ENCODE peak calls at places on chromosomes 7 and 10, in six cellular contexts. S is transverse colon, O is mesendoderm, V is adipocyte, G is HCT116, D is lung. F is an unnamed sample. For H3K4me1, the result is how much of the 10 kb centered on the place peaks cover.

GRCh38 chr7:103343758-103344452 is 662 bp downstream of the DNAJC2 start:
- DNase-seq in O (peak), G (no peak), D (no peak), V (peak), S (peak), F (peak)

GRCh38 chr10:101241840-101242707 is 12.8 kb upstream of the LBX1 start:
- DNase-seq in S (no peak), O (no peak), G (no peak), V (no peak), D (peak), F (no peak)

GRCh38 chr10:133375357-133376115 is 2.4 kb upstream of the ECHS1 start:
- DNase-seq in O (peak), G (no peak), S (no peak), D (no peak), V (no peak), F (no peak)

GRCh38 chr10:85667638-85668233 is 698.9 kb downstream of the GRID1 start:
- DNase-seq in V (no peak), G (no peak), D (no peak), O (peak), S (no peak), F (no peak)

GRCh38 chr10:132915411-132915810 is 27.0 kb downstream of the CFAP46 start:
- DNase-seq in D (no peak), O (no peak), G (no peak), S (peak), V (no peak), F (no peak)

GRCh38 chr7:154967581-154967980 is 35.3 kb downstream of the PAXIP1 start:
- DNase-seq in D (no peak), O (no peak), S (no peak), V (no peak), G (no peak), F (no peak)

GRCh38 chr10:130801784-130802183 is 509.7 kb downstream of the TCERG1L start:
- DNase-seq in G (no peak), S (no peak), V (no peak), D (no peak), O (no peak), F (no peak)

GRCh38 chr10:29657719-29658274 is 23.0 kb upstream of the SVIL start:
- DNase-seq in V (no peak), G (no peak), S (no peak), D (no peak), O (no peak), F (no peak)

GRCh38 chr10:31524458-31524857 is 205.4 kb downstream of the ZEB1 start:
- DNase-seq in D (no peak), S (no peak), V (no peak), G (no peak), O (no peak), F (no peak)

GRCh38 chr10:107915277-107915634 is 750.8 kb upstream of the SORCS1 start:
- DNase-seq in V (peak), D (no peak), O (peak), G (no peak), S (no peak), F (no peak)

GRCh38 chr10:107918171-107918570 is 753.7 kb upstream of the SORCS1 start:
- DNase-seq in G (no peak), V (no peak), O (no peak), S (no peak), D (no peak), F (no peak)

GRCh38 chr10:107914450-107915276 is 750.2 kb upstream of the SORCS1 start:
- DNase-seq in O (peak), S (peak), D (no peak), G (no peak), V (peak), F (no peak)

GRCh38 chr10:107913317-107914294 is 749.1 kb upstream of the SORCS1 start:
- DNase-seq in V (no peak), G (no peak), O (peak), D (no peak), S (no peak), F (no peak)
- H3K4me1 ChIP-seq in V (under half), G (under half), O (under half), D (under half), S (under half), F (under half)

GRCh38 chr10:69807122-69807521 is 5.4 kb downstream of the COL13A1 start:
- DNase-seq in V (peak), S (no peak), G (peak), O (no peak), D (no peak), F (no peak)

GRCh38 chr10:69806266-69806665 is 4.6 kb downstream of the COL13A1 start:
- DNase-seq in D (no peak), G (no peak), S (no peak), O (no peak), V (no peak), F (no peak)

GRCh38 chr10:69810097-69810496 is 8.4 kb downstream of the COL13A1 start:
- DNase-seq in O (no peak), V (no peak), D (no peak), S (no peak), G (no peak), F (no peak)

GRCh38 chr10:69809318-69809717 is 7.6 kb downstream of the COL13A1 start:
- DNase-seq in V (no peak), S (no peak), O (no peak), G (no peak), D (no peak), F (no peak)

GRCh38 chr10:69807696-69808095 is 6.0 kb downstream of the COL13A1 start:
- DNase-seq in O (peak), D (no peak), G (peak), V (no peak), S (no peak), F (no peak)
- H3K4me1 ChIP-seq in O (under half), D (under half), G (under half), V (under half), S (under half), F (under half)

DNA sequence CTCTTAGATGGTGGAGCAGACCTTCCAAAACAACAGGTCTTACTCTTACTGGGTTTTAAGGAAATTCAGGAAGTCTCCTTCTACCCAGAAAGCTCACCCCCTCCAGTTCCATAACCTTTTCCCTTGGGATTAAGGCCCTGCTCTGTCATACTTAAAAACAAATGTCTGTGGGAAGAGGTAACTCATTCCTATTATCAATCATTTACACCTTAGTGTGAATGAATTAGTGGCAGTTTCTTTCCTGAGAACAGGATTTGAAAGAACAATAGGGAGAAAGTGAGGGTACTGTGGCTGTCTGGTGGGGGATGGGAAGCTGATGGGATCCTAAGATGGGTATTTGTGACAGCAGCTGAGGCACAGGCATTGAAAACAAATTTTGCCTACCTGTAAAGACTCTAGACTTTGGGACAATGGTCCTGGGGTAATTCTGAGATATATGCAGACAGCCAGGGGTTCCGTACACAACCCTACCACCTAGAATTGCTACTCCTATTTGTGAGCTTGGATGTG is 22.2 kb upstream of the PDLIM1 start:
- DNase-seq in G (no peak), V (no peak), S (no peak), D (no peak), O (peak), F (no peak)
- H3K4me1 ChIP-seq in G (under half), V (under half), S (under half), D (under half), O (under half), F (under half)

DNA sequence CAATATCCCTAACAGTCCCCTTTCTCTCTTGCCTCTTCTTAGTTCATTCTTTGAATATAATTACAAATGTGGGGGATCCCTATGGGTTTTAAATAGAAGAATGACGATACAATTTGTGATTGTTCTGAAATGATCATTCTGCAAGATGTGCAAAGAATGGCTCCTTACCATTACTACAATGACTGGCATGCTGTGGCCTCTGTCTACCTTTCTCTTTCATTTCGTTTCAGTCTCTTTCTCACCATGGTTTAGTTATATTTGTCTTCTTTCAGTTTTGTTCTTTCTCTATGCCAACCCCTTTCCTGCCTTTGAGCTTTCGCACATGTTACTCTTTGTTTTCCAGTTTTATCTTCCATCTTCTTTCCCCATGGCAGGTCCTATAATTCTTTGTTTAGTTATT is 176.5 kb downstream of the SUGCT start:
- DNase-seq in G (no peak), O (no peak), V (no peak), D (no peak), S (no peak), F (no peak)
- H3K4me1 ChIP-seq in G (under half), O (under half), V (under half), D (under half), S (under half), F (under half)

DNA sequence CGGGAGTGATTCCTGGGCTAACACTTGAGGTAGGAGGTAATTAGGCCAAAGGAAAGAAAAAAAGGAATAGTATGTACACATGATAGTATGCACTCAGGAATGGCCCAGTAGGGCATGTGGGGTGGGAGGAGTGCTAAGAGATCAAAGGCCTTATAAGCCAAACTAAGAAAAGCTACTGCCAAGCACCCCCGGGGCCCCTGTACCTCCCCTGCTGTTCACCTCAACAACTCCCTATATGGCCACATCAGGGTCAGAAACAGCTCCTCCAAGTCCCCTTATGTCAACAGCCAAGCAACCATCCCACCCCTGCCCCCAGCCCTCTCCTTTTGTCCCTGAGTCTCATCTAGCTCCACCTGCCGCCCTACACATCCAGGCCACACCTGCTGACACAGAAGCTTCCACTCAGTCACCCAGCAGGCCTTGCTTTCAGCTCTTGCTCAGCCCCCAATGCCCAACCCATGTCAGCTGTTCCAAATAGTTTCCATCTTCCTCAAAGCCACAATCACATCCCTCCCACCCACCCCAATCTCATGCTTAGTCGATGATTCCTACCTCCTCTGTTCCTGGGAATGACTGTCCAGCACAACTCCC is 80.2 kb downstream of the SORBS1 start:
- DNase-seq in D (no peak), G (no peak), V (no peak), S (no peak), O (peak), F (no peak)
- H3K4me1 ChIP-seq in D (under half), G (under half), V (under half), S (half or more), O (under half), F (under half)

GRCh38 chr10:97333601-97334369 is 744 bp downstream of the FRAT2 start:
- DNase-seq in O (peak), S (peak), G (no peak), V (peak), D (no peak), F (peak)
- H3K4me1 ChIP-seq in O (under half), S (under half), G (under half), V (under half), D (under half), F (under half)

GRCh38 chr10:71245420-71246325 is 33.3 kb downstream of the UNC5B start:
- DNase-seq in G (no peak), V (peak), D (no peak), O (no peak), S (no peak), F (no peak)
- H3K4me1 ChIP-seq in G (half or more), V (under half), D (under half), O (under half), S (half or more), F (under half)

GRCh38 chr7:134750083-134751062 is 29.1 kb upstream of the CALD1 start:
- DNase-seq in D (peak), S (peak), G (peak), O (peak), V (peak), F (peak)
- H3K4me1 ChIP-seq in D (under half), S (under half), G (under half), O (under half), V (under half), F (under half)

GRCh38 chr10:110556993-110557601 is 10.4 kb upstream of the SMC3 start:
- DNase-seq in G (peak), S (peak), V (peak), D (no peak), O (peak), F (peak)
- H3K4me1 ChIP-seq in G (under half), S (under half), V (under half), D (under half), O (under half), F (under half)

GRCh38 chr7:55087521-55087961 is 68.7 kb downstream of the EGFR start:
- DNase-seq in V (no peak), D (no peak), O (no peak), S (no peak), G (no peak), F (no peak)
- H3K4me1 ChIP-seq in V (half or more), D (under half), O (under half), S (under half), G (half or more), F (under half)

F was measured in DND-41.